ENCODE peak calls at places on chromosomes 4 and X, in ten cellular contexts. Q is AG04450; D is adrenal gland; U is CD8-positive, alpha-beta T cell; I is mammary epithelial cell; Y is LNCaP clone FGC; V is foreskin fibroblast; M is MCF 10A; B is GM10248; S is keratinocyte. H is an unnamed sample.

GRCh38 chrX:118272237-118272636 is 73.7 kb upstream of the WDR44 start:
- DNase-seq in Q (no peak), D (no peak), U (no peak), I (peak; percentile 27), Y (no peak), V (peak; percentile 41), M (peak; percentile 42), B (no peak), S (peak; percentile 5), H (peak; percentile 35)

GRCh38 chr4:128525939-128526630 is 238.5 kb upstream of the PGRMC2 start:
- DNase-seq in Q (no peak), D (no peak), U (no peak), I (peak; percentile 43), Y (peak; percentile 86), V (peak; percentile 53), M (peak; percentile 73), B (no peak), S (no peak), H (peak; percentile 68)

GRCh38 chr4:115851918-115852766 is 738.7 kb upstream of the NDST4 start:
- DNase-seq in Q (no peak), D (peak; percentile 59), U (no peak), I (peak; percentile 32), Y (peak; percentile 36), V (peak; percentile 4), M (peak; percentile 71), B (peak; percentile 37), S (no peak), H (peak; percentile 16)

GRCh38 chrX:151981129-151981528 is 6.7 kb upstream of the GABRE start:
- DNase-seq in Q (no peak), D (no peak), U (no peak), I (peak; percentile 79), Y (no peak), V (peak; percentile 80), M (peak; percentile 73), B (no peak), S (peak; percentile 33), H (peak; percentile 40)

GRCh38 chrX:54423161-54423888 is 16.9 kb upstream of the TSR2 start:
- DNase-seq in Q (no peak), D (no peak), U (no peak), I (no peak), Y (no peak), V (no peak), M (no peak), B (peak; percentile 39), S (no peak), H (no peak)

GRCh38 chrX:150873616-150874015 is 24.9 kb downstream of the CD99L2 start:
- DNase-seq in Q (no peak), D (no peak), U (no peak), I (peak; percentile 47), Y (no peak), V (peak; percentile 28), M (peak; percentile 75), B (no peak), S (no peak), H (peak; percentile 41)

GRCh38 chr4:185597532-185598188 is 62.4 kb upstream of the PDLIM3 start:
- DNase-seq in Q (peak; percentile 55), D (peak; percentile 80), U (peak; percentile 72), I (peak; percentile 46), Y (peak; percentile 50), V (peak; percentile 86), M (peak; percentile 77), B (peak; percentile 74), S (peak; percentile 4), H (peak; percentile 89)

GRCh38 chrX:107323786-107324492 is 117.5 kb downstream of the DNAAF6 start:
- DNase-seq in Q (no peak), D (no peak), U (no peak), I (no peak), Y (no peak), V (no peak), M (no peak), B (no peak), S (no peak), H (no peak)

GRCh38 chrX:77572322-77572721 is 125.1 kb downstream of the FGF16 start:
- DNase-seq in Q (no peak), D (no peak), U (no peak), I (peak; percentile 2), Y (no peak), V (peak; percentile 4), M (peak; percentile 30), B (no peak), S (no peak), H (peak; percentile 43)

GRCh38 chr4:101288365-101289145 is 58.8 kb downstream of the PPP3CA start:
- DNase-seq in Q (no peak), D (peak; percentile 55), U (no peak), I (no peak), Y (no peak), V (peak; percentile 12), M (no peak), B (no peak), S (no peak), H (peak; percentile 40)

GRCh38 chrX:37755073-37755472 is 24.8 kb upstream of the CYBB start:
- DNase-seq in Q (no peak), D (no peak), U (no peak), I (no peak), Y (no peak), V (no peak), M (no peak), B (peak; percentile 42), S (no peak), H (no peak)

GRCh38 chrX:102155806-102156179 is at the start of gene BEX5:
- DNase-seq in Q (no peak), D (peak; percentile 33), U (peak; percentile 51), I (no peak), Y (peak; percentile 3), V (peak; percentile 12), M (peak; percentile 12), B (peak; percentile 40), S (no peak), H (no peak)

GRCh38 chrX:102154218-102154860 is 1.4 kb downstream of the BEX5 start:
- DNase-seq in Q (no peak), D (no peak), U (peak; percentile 16), I (no peak), Y (no peak), V (no peak), M (no peak), B (no peak), S (no peak), H (no peak)

DNA sequence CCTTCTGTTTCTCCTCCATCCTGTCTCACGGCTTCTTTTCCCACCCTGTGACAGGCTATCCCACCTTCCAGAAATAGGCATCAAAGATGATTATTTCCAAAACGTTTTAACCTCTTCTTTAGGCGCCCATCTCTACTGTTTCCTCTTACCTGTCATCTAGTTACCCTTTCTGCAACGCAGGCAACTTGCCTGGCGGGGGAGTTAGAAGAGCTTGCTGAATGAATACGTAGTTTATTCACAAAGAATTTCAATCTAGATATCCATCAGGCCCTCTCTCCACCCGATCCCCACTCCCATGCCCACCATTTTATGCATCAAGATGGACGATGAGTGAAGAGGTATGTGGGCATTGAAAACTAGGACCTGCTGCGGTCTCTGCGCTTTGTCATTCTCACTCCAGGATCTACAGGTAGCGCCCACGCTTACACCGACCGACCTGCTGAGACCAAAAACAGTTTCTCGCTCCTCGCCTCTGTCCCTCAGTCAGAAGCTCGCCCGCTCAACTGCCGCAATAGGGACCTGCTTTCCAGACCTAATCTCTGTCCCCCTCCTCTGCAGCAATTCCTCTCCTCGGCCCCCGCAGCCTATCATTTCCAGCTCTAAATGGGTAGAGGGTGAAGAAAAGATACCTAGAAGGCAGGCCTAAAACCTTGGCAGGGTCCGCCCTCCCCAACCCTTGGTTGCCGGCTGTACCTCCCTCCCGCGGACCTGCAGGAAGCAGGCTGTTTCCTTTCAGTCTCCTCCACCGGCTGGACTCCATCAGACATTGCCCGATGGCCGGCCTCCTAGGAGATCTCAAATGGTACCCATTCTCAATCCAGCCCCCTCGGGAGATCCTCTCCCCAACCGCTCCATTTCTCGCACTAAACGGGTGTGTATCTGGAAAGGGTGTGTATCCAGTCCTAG is 624 bp downstream of the BEX5 start:
- DNase-seq in Q (no peak), D (no peak), U (peak; percentile 6), I (no peak), Y (no peak), V (no peak), M (no peak), B (no peak), S (no peak), H (no peak)
- TF ChIP-seq CTCF in Q (no peak), D (no peak), U (no peak), I (no peak), Y (no peak), V (no peak), M (no peak), B (no peak), S (no peak), H (no peak)

DNA sequence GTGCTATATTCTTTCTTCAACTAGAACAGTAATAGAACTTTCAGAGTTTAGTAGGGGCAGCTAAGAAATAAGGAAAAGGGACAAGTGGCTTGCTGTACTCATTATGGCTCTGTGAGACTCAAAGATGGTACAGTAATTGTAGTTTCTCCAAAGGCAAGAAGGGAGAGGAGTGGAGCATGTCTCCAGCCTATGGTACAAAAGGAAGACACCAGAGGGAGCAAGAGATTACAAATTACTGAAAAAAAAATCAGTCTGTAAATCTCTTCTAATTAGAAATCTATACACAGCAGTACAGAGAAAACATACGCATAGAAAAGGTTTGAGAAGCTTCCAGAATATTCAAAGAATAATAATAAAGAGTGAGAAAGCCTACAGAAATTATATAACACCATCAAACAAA is 61.4 kb downstream of the KLHL4 start:
- DNase-seq in Q (no peak), D (no peak), U (no peak), I (no peak), Y (no peak), V (no peak), M (no peak), B (no peak), S (no peak), H (peak; percentile 26)
- TF ChIP-seq CTCF in Q (no peak), D (no peak), U (no peak), I (no peak), Y (peak; percentile 31), V (no peak), M (no peak), B (no peak), S (no peak), H (peak; percentile 27)

DNA sequence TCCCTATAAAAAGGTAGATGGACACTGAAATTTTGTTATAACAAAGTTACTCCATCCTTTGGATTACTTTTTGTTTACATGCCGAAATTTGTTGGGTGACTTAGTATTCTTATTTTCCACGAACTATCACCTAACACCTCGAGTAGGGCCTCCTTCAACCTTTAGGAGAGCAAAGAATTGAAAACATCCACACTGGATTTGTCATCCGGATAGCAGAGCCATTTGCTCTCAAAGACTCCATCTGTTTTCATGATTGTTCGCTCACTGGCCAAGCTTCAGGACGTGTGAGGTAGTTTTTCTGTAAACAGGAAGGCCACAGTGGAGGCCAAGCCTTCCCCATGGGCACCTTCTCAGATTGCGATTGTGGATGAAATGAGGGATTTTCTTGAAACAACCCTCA is at the start of gene ADAD1:
- DNase-seq in Q (no peak), D (no peak), U (no peak), I (no peak), Y (no peak), V (no peak), M (no peak), B (no peak), S (no peak), H (no peak)
- TF ChIP-seq CTCF in Q (no peak), D (no peak), U (no peak), I (no peak), Y (no peak), V (no peak), M (no peak), B (no peak), S (no peak), H (no peak)

DNA sequence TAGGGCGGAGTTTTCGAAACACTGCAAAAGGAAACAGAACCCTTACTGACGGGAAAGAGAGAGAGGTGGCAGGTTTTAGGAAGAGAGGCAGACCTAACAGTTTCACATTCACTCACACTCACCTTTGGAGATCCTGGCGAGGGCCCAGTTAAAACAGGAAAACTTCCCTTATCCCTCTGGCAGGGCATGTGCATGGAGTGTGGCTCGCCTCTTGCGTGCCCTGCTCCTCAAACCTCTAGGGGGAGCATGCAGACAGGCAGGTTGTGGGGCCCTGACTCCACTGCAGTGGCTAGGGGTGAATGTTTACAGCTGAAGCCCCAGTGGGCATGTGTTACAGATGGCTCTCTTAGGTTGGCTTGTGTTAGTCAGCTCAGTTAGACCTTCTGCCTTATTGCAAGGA is 451.5 kb downstream of the UBE2NL start:
- DNase-seq in Q (no peak), D (no peak), U (no peak), I (no peak), Y (no peak), V (no peak), M (peak; percentile 25), B (no peak), S (no peak), H (no peak)
- TF ChIP-seq CTCF in Q (no peak), D (no peak), U (no peak), I (no peak), Y (peak; percentile 21), V (no peak), M (no peak), B (no peak), S (no peak), H (no peak)